ENCODE peak calls at places on chromosomes 2 and 18, in six cellular contexts. Q is endothelial cell, B is HS-5, L is T-cell, P is trophoblast cell, W is thoracic aorta. S is an unnamed sample.

GRCh38 chr2:160614391-160614790 is 120.8 kb upstream of the RBMS1 start:
- DNase-seq in P (no peak), B (no peak), W (no peak), L (no peak), Q (no peak), S (no peak)

GRCh38 chr2:196176142-196176738 is 4.9 kb upstream of the STK17B start:
- DNase-seq in Q (no peak), W (no peak), B (no peak), P (no peak), L (peak), S (no peak)

GRCh38 chr2:58039170-58039611 is 7.4 kb upstream of the VRK2 start:
- DNase-seq in Q (no peak), P (no peak), L (no peak), W (no peak), B (peak), S (no peak)

GRCh38 chr18:31430554-31430953 is 17.0 kb upstream of the DSG3 start:
- DNase-seq in W (no peak), L (no peak), B (no peak), Q (no peak), P (no peak), S (no peak)

GRCh38 chr2:221198309-221198708 is 373.8 kb downstream of the EPHA4 start:
- DNase-seq in L (no peak), P (peak), Q (no peak), W (no peak), B (no peak), S (no peak)

GRCh38 chr18:10045296-10045891 is 131.6 kb downstream of the VAPA start:
- DNase-seq in Q (no peak), L (no peak), B (no peak), P (no peak), W (no peak), S (no peak)

GRCh38 chr2:55611997-55612396 is 5.4 kb downstream of the PPP4R3B start:
- DNase-seq in W (no peak), B (no peak), P (no peak), L (no peak), Q (no peak), S (no peak)

GRCh38 chr2:26179446-26179907 is 6.6 kb downstream of the GAREM2 start:
- DNase-seq in Q (peak), L (no peak), B (no peak), W (no peak), P (no peak), S (no peak)

GRCh38 chr2:240220371-240220770 is 79.9 kb upstream of the OTOS start:
- DNase-seq in P (peak), W (no peak), Q (no peak), B (no peak), L (no peak), S (peak)

GRCh38 chr2:102603904-102604303 is 15.4 kb upstream of the SLC9A2 start:
- DNase-seq in B (no peak), P (peak), Q (no peak), W (no peak), L (no peak), S (no peak)

GRCh38 chr18:22439447-22439846 is 21.7 kb upstream of the CTAGE1 start:
- DNase-seq in L (no peak), B (peak), W (no peak), P (no peak), Q (no peak), S (peak)

GRCh38 chr2:80517301-80517700 is 212.7 kb upstream of the LRRTM1 start:
- DNase-seq in W (no peak), P (no peak), L (no peak), B (no peak), Q (no peak), S (no peak)

GRCh38 chr2:36339819-36340218 is 15.8 kb upstream of the CRIM1 start:
- DNase-seq in B (no peak), L (no peak), W (no peak), P (no peak), Q (no peak), S (no peak)

GRCh38 chr18:2337552-2338141 is 233.7 kb downstream of the METTL4 start:
- DNase-seq in P (peak), W (no peak), Q (peak), L (peak), B (no peak), S (peak)

GRCh38 chr2:156147594-156148330 is 184.8 kb downstream of the NR4A2 start:
- DNase-seq in W (no peak), L (no peak), Q (no peak), P (no peak), B (no peak), S (peak)

GRCh38 chr2:240983361-240983995 is 14.9 kb upstream of the SNED1 start:
- DNase-seq in W (no peak), Q (peak), P (peak), L (peak), B (no peak), S (peak)

GRCh38 chr2:73920577-73921545 is 5.8 kb upstream of the DGUOK start:
- DNase-seq in P (no peak), W (no peak), L (peak), Q (peak), B (no peak), S (no peak)

GRCh38 chr2:133122529-133122928 is 445.7 kb downstream of the NCKAP5 start:
- DNase-seq in Q (no peak), W (no peak), B (no peak), P (no peak), L (no peak), S (no peak)

GRCh38 chr2:210210185-210210584 is 15.1 kb downstream of the ACADL start:
- DNase-seq in P (no peak), W (no peak), B (no peak), Q (no peak), L (no peak), S (no peak)

GRCh38 chr18:9842446-9842845 is 43.3 kb upstream of the TXNDC2 start:
- DNase-seq in W (no peak), B (no peak), P (no peak), Q (no peak), L (no peak), S (no peak)

GRCh38 chr2:36245632-36246031 is 109.9 kb upstream of the CRIM1 start:
- DNase-seq in P (no peak), L (no peak), W (no peak), B (no peak), Q (no peak), S (no peak)

GRCh38 chr2:221896505-221897151 is 324.5 kb upstream of the EPHA4 start:
- DNase-seq in P (no peak), W (no peak), B (peak), Q (no peak), L (no peak), S (peak)

GRCh38 chr2:240935101-240935876 is 29.2 kb downstream of the CROCC2 start:
- DNase-seq in Q (no peak), B (no peak), L (no peak), P (no peak), W (no peak), S (no peak)

GRCh38 chr18:23283933-23284430 is 148.7 kb downstream of the CABLES1 start:
- DNase-seq in Q (no peak), B (no peak), P (peak), L (no peak), W (no peak), S (peak)

GRCh38 chr2:166518634-166519390 is 24.8 kb upstream of the SCN7A start:
- DNase-seq in Q (no peak), L (no peak), P (no peak), W (no peak), B (no peak), S (peak)

GRCh38 chr2:237591379-237591881 is 896 bp upstream of the RAB17 start:
- DNase-seq in L (no peak), B (no peak), Q (no peak), W (no peak), P (peak), S (no peak)

GRCh38 chr18:78107363-78107762 is 857.7 kb downstream of the GALR1 start:
- DNase-seq in B (no peak), L (no peak), W (no peak), Q (no peak), P (no peak), S (no peak)

GRCh38 chr2:34664266-34664665 is 1065.2 kb upstream of the FAM98A start:
- DNase-seq in Q (no peak), W (no peak), P (no peak), L (no peak), B (no peak), S (no peak)

GRCh38 chr2:35454966-35455638 is 900.5 kb upstream of the CRIM1 start:
- DNase-seq in L (no peak), P (no peak), W (no peak), B (peak), Q (no peak), S (peak)

GRCh38 chr2:31580321-31581117 is at the start of gene SRD5A2:
- DNase-seq in P (no peak), W (no peak), B (no peak), L (no peak), Q (peak), S (peak)

GRCh38 chr2:205708231-205708631 is 25.9 kb downstream of the NRP2 start:
- DNase-seq in P (no peak), L (no peak), B (no peak), Q (no peak), W (no peak), S (no peak)

GRCh38 chr2:109184368-109184767 is 55.4 kb downstream of the SH3RF3 start:
- DNase-seq in B (no peak), L (no peak), Q (no peak), W (no peak), P (no peak), S (no peak)

GRCh38 chr2:15145046-15145817 is 415.9 kb downstream of the NBAS start:
- DNase-seq in B (no peak), P (no peak), L (no peak), W (no peak), Q (no peak), S (no peak)

GRCh38 chr2:20669609-20670314 is 2.8 kb downstream of the GDF7 start:
- DNase-seq in P (no peak), Q (no peak), B (no peak), L (no peak), W (no peak), S (no peak)

GRCh38 chr2:133581027-133581760 is 12.9 kb upstream of the NCKAP5 start:
- DNase-seq in P (no peak), L (no peak), B (no peak), Q (no peak), W (no peak), S (peak)

GRCh38 chr2:28452534-28453081 is 43.3 kb upstream of the PLB1 start:
- DNase-seq in W (no peak), B (no peak), Q (peak), P (peak), L (peak), S (no peak)